ENCODE peak calls at places on chromosomes 1 and 21, in ten cellular contexts. M is WTC11; R is CD8-positive, alpha-beta memory T cell; C is hypothalamus; F is SJSA1; D is mucosa of descending colon; I is CD4-positive, CD25-positive, alpha-beta regulatory T cell; K is activated T-helper 1 cell treated with anti-CD3 and anti-CD28 coated beads, Interleukin-2, amount 50 U/mL, for 16 hours; P is NCI-H748 treated with DMSO at 0.1 percent for 48 hours; Q is posterior cingulate gyrus. Z is an unnamed sample.

GRCh38 chr1:105416246-105416645 is 1640.2 kb upstream of the PRMT6 start:
- DNase-seq in M (no peak), R (no peak), C (no peak), F (no peak), D (no peak), I (no peak), K (no peak), P (no peak), Q (no peak), Z (no peak)

GRCh38 chr1:225580180-225581099 is 72.5 kb downstream of the ENAH start:
- DNase-seq in M (no peak), R (no peak), C (no peak), F (no peak), D (no peak), I (no peak), K (no peak), P (no peak), Q (no peak), Z (no peak)

GRCh38 chr1:231493421-231494185 is 34.9 kb upstream of the TSNAX start:
- DNase-seq in M (no peak), R (no peak), C (no peak), F (peak), D (no peak), I (no peak), K (no peak), P (no peak), Q (no peak), Z (no peak)

GRCh38 chr1:41641941-41642527 is 157.6 kb upstream of the EDN2 start:
- DNase-seq in M (no peak), R (no peak), C (no peak), F (no peak), D (no peak), I (no peak), K (no peak), P (no peak), Q (no peak), Z (no peak)

GRCh38 chr1:111541721-111542120 is 38.3 kb upstream of the ADORA3 start:
- DNase-seq in M (no peak), R (no peak), C (no peak), F (peak), D (no peak), I (no peak), K (no peak), P (no peak), Q (no peak), Z (no peak)

GRCh38 chr1:171985639-171986038 is 144.3 kb downstream of the DNM3 start:
- DNase-seq in M (no peak), R (no peak), C (no peak), F (no peak), D (peak), I (no peak), K (no peak), P (no peak), Q (no peak), Z (no peak)

GRCh38 chr1:171715813-171716251 is 26.0 kb downstream of the VAMP4 start:
- DNase-seq in M (no peak), R (no peak), C (no peak), F (peak), D (no peak), I (no peak), K (no peak), P (no peak), Q (no peak), Z (no peak)

GRCh38 chr21:35048183-35048601 is 910 bp downstream of the RUNX1 start:
- DNase-seq in M (no peak), R (no peak), C (no peak), F (peak), D (no peak), I (no peak), K (no peak), P (no peak), Q (no peak), Z (no peak)

GRCh38 chr1:108852541-108852940 is 4.4 kb downstream of the AKNAD1 start:
- DNase-seq in M (no peak), R (no peak), C (no peak), F (peak), D (no peak), I (no peak), K (no peak), P (no peak), Q (no peak), Z (no peak)

GRCh38 chr1:75099581-75099980 is 34.6 kb upstream of the LHX8 start:
- DNase-seq in M (no peak), R (no peak), C (no peak), F (no peak), D (no peak), I (no peak), K (no peak), P (no peak), Q (no peak), Z (no peak)

GRCh38 chr21:44872568-44873355 is 728 bp downstream of the PTTG1IP start:
- DNase-seq in M (no peak), R (peak), C (no peak), F (peak), D (peak), I (no peak), K (no peak), P (no peak), Q (peak), Z (no peak)

GRCh38 chr1:3032970-3033794 is 11.9 kb downstream of the ACTRT2 start:
- DNase-seq in M (no peak), R (no peak), C (no peak), F (no peak), D (no peak), I (peak), K (peak), P (no peak), Q (no peak), Z (no peak)

GRCh38 chr1:18578271-18578670 is 52.4 kb upstream of the PAX7 start:
- DNase-seq in M (no peak), R (no peak), C (no peak), F (no peak), D (no peak), I (no peak), K (no peak), P (no peak), Q (no peak), Z (no peak)

GRCh38 chr1:161549652-161550051 is at the start of gene FCGR3A:
- DNase-seq in M (no peak), R (no peak), C (no peak), F (no peak), D (no peak), I (no peak), K (no peak), P (no peak), Q (no peak), Z (no peak)

GRCh38 chr21:45880097-45881068 is 101.2 kb upstream of the COL6A1 start:
- DNase-seq in M (peak), R (peak), C (no peak), F (peak), D (peak), I (peak), K (peak), P (peak), Q (no peak), Z (peak)

GRCh38 chr1:119712342-119713038 is 756 bp downstream of the PHGDH start:
- DNase-seq in M (peak), R (no peak), C (no peak), F (peak), D (peak), I (no peak), K (no peak), P (peak), Q (peak), Z (no peak)

GRCh38 chr1:93708734-93709481 is 27.3 kb upstream of the BCAR3 start:
- DNase-seq in M (no peak), R (no peak), C (no peak), F (no peak), D (no peak), I (no peak), K (no peak), P (no peak), Q (no peak), Z (no peak)

GRCh38 chr1:102120910-102121309 is 124.2 kb upstream of the OLFM3 start:
- DNase-seq in M (no peak), R (no peak), C (no peak), F (no peak), D (no peak), I (no peak), K (no peak), P (no peak), Q (no peak), Z (no peak)

GRCh38 chr1:173355281-173356031 is 121.7 kb upstream of the PRDX6 start:
- DNase-seq in M (no peak), R (no peak), C (no peak), F (no peak), D (no peak), I (no peak), K (no peak), P (no peak), Q (no peak), Z (no peak)

GRCh38 chr1:24481843-24482610 is 20.6 kb upstream of the RCAN3 start:
- DNase-seq in M (no peak), R (peak), C (no peak), F (no peak), D (no peak), I (peak), K (no peak), P (no peak), Q (no peak), Z (no peak)

GRCh38 chr21:45053561-45053960 is 20.8 kb upstream of the ADARB1 start:
- DNase-seq in M (no peak), R (no peak), C (no peak), F (no peak), D (no peak), I (no peak), K (no peak), P (no peak), Q (no peak), Z (no peak)

GRCh38 chr1:208731976-208732821 is 488.0 kb upstream of the PLXNA2 start:
- DNase-seq in M (no peak), R (no peak), C (no peak), F (no peak), D (no peak), I (no peak), K (no peak), P (peak), Q (no peak), Z (no peak)

GRCh38 chr1:178142806-178143205 is 48.9 kb downstream of the RASAL2 start:
- DNase-seq in M (no peak), R (no peak), C (no peak), F (no peak), D (no peak), I (no peak), K (no peak), P (no peak), Q (no peak), Z (no peak)

GRCh38 chr1:108780937-108781574 is 34.6 kb downstream of the STXBP3 start:
- DNase-seq in M (no peak), R (no peak), C (no peak), F (no peak), D (no peak), I (no peak), K (no peak), P (peak), Q (no peak), Z (no peak)

GRCh38 chr1:8420318-8420717 is 102.4 kb downstream of the SLC45A1 start:
- DNase-seq in M (no peak), R (no peak), C (no peak), F (no peak), D (no peak), I (no peak), K (no peak), P (no peak), Q (no peak), Z (no peak)

GRCh38 chr1:204396015-204396583 is 15.5 kb downstream of the PPP1R15B start:
- DNase-seq in M (no peak), R (no peak), C (no peak), F (no peak), D (no peak), I (no peak), K (no peak), P (no peak), Q (no peak), Z (no peak)

GRCh38 chr21:31132574-31133242 is 94.4 kb upstream of the KRTAP19-8 start:
- DNase-seq in M (no peak), R (peak), C (no peak), F (peak), D (no peak), I (peak), K (peak), P (no peak), Q (no peak), Z (no peak)

GRCh38 chr1:245441699-245442098 is 286.9 kb downstream of the KIF26B start:
- DNase-seq in M (no peak), R (no peak), C (no peak), F (no peak), D (no peak), I (no peak), K (no peak), P (no peak), Q (no peak), Z (no peak)

Z was measured in naive B cell.